ENCODE peak calls at places on chromosomes 2 and 18, in four cellular contexts. Z is neural crest cell, L is GM20000, Y is HCT116. O is an unnamed sample.
A peak's percentile ranks its signal among the peaks of the same experiment; 100 is the strongest.

GRCh38 chr2:30871980-30872789 is 64.9 kb upstream of the CAPN13 start:
- DNase-seq in Z (no peak), L (no peak), Y (no peak), O (no peak)

GRCh38 chr2:221096651-221097567 is 475.2 kb downstream of the EPHA4 start:
- DNase-seq in Z (no peak), L (no peak), Y (no peak), O (no peak)

GRCh38 chr2:128745946-128746345 is 427.3 kb upstream of the HS6ST1 start:
- DNase-seq in Z (no peak), L (no peak), Y (no peak), O (no peak)

GRCh38 chr2:144137705-144138428 is 382.1 kb downstream of the ZEB2 start:
- DNase-seq in Z (no peak), L (no peak), Y (no peak), O (no peak)

GRCh38 chr2:202577250-202578183 is 57.3 kb upstream of the FAM117B start:
- DNase-seq in Z (no peak), L (no peak), Y (no peak), O (no peak)

GRCh38 chr2:30283931-30284565 is 52.7 kb downstream of the LBH start:
- DNase-seq in Z (no peak), L (no peak), Y (no peak), O (no peak)

GRCh38 chr18:26367425-26367824 is 141.2 kb downstream of the TAF4B start:
- DNase-seq in Z (no peak), L (no peak), Y (no peak), O (no peak)

GRCh38 chr2:158667969-158668368 is 127.1 kb upstream of the DAPL1 start:
- DNase-seq in Z (no peak), L (no peak), Y (no peak), O (no peak)

GRCh38 chr2:236740506-236740905 is 170.9 kb downstream of the ACKR3 start:
- DNase-seq in Z (no peak), L (no peak), Y (no peak), O (no peak)

GRCh38 chr2:120596990-120597594 is 138.6 kb upstream of the GLI2 start:
- DNase-seq in Z (no peak), L (no peak), Y (no peak), O (no peak)

GRCh38 chr2:219836647-219837177 is 209.3 kb downstream of the SLC4A3 start:
- DNase-seq in Z (no peak), L (no peak), Y (no peak), O (no peak)

GRCh38 chr18:10131783-10132381 is 218.1 kb downstream of the VAPA start:
- DNase-seq in Z (peak; percentile 23), L (no peak), Y (no peak), O (peak; percentile 22)

GRCh38 chr2:135909976-135910375 is 33.7 kb upstream of the MCM6 start:
- DNase-seq in Z (no peak), L (no peak), Y (no peak), O (no peak)

GRCh38 chr18:74468547-74469014 is 11.5 kb upstream of the DIPK1C start:
- DNase-seq in Z (no peak), L (no peak), Y (no peak), O (no peak)

GRCh38 chr2:37566517-37566961 is 104.9 kb downstream of the CDC42EP3 start:
- DNase-seq in Z (no peak), L (no peak), Y (no peak), O (no peak)

GRCh38 chr18:42275138-42275535 is 320.1 kb downstream of the PIK3C3 start:
- DNase-seq in Z (no peak), L (no peak), Y (no peak), O (no peak)

GRCh38 chr2:216606551-216607527 is 26.4 kb upstream of the IGFBP2 start:
- DNase-seq in Z (peak; percentile 26), L (peak; percentile 82), Y (no peak), O (peak; percentile 20)

GRCh38 chr2:218307415-218308090 is 15.2 kb upstream of the TMBIM1 start:
- DNase-seq in Z (no peak), L (no peak), Y (no peak), O (no peak)

GRCh38 chr2:10721344-10722251 is at the start of gene ATP6V1C2:
- DNase-seq in Z (peak; percentile 51), L (peak; percentile 88), Y (no peak), O (peak; percentile 51)

GRCh38 chr2:20212459-20212870 is 12.5 kb downstream of the SDC1 start:
- DNase-seq in Z (peak; percentile 21), L (peak; percentile 70), Y (no peak), O (no peak)

GRCh38 chr2:43345391-43345813 is 119.0 kb upstream of the ZFP36L2 start:
- DNase-seq in Z (no peak), L (no peak), Y (no peak), O (no peak)

GRCh38 chr2:222993920-222994650 is 57.9 kb upstream of the KCNE4 start:
- DNase-seq in Z (no peak), L (no peak), Y (no peak), O (no peak)

GRCh38 chr2:228658998-228659397 is 477.5 kb upstream of the SPHKAP start:
- DNase-seq in Z (no peak), L (no peak), Y (no peak), O (no peak)

GRCh38 chr2:138670734-138671133 is 109.5 kb downstream of the NXPH2 start:
- DNase-seq in Z (no peak), L (no peak), Y (no peak), O (no peak)

GRCh38 chr2:58182527-58182926 is 58.6 kb downstream of the FANCL start:
- DNase-seq in Z (no peak), L (no peak), Y (no peak), O (no peak)

GRCh38 chr18:22314406-22314805 is 103.3 kb downstream of the CTAGE1 start:
- DNase-seq in Z (no peak), L (no peak), Y (no peak), O (no peak)

GRCh38 chr2:70895998-70896764 is 39.5 kb upstream of the ATP6V1B1 start:
- DNase-seq in Z (no peak), L (peak; percentile 25), Y (no peak), O (no peak)

GRCh38 chr2:124131271-124131670 is 106.2 kb downstream of the CNTNAP5 start:
- DNase-seq in Z (no peak), L (no peak), Y (no peak), O (no peak)

GRCh38 chr2:60512641-60513040 is 40.8 kb downstream of the BCL11A start:
- DNase-seq in Z (no peak), L (no peak), Y (no peak), O (no peak)

GRCh38 chr18:29531746-29532145 is 1354.8 kb upstream of the CDH2 start:
- DNase-seq in Z (no peak), L (no peak), Y (no peak), O (no peak)

GRCh38 chr18:26574958-26575864 is 26.9 kb upstream of the KCTD1 start:
- DNase-seq in Z (peak; percentile 26), L (no peak), Y (no peak), O (peak; percentile 20)

GRCh38 chr2:1481406-1482252 is 68.4 kb downstream of the TPO start:
- DNase-seq in Z (no peak), L (no peak), Y (no peak), O (no peak)

GRCh38 chr2:145043399-145043834 is 523.5 kb upstream of the ZEB2 start:
- DNase-seq in Z (no peak), L (no peak), Y (no peak), O (no peak)

GRCh38 chr2:231371430-231372054 is 24.0 kb upstream of the B3GNT7 start:
- DNase-seq in Z (no peak), L (no peak), Y (no peak), O (no peak)

GRCh38 chr2:54158311-54158710 is 42.9 kb downstream of the ACYP2 start:
- DNase-seq in Z (no peak), L (no peak), Y (no peak), O (no peak)

GRCh38 chr2:54166121-54166773 is 50.8 kb downstream of the ACYP2 start:
- DNase-seq in Z (no peak), L (no peak), Y (no peak), O (no peak)

DNA sequence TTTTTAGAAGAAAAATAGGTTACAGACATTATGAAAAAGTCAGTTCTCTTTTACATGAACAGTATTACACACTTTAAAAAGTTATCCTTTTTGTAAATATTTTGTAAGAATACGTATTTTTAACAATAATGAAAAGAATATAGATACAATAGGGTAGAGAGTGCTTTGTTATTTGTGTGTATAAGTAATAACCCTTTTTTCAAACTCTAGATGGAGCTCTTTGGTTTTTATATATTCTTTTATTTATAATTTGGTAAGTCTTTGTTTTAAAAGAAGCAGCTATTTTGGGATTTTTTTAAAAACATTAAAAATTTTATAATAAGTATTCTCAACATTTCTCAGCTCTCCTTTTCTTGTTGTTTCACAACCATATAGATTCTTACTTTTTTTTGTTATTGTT is 46.2 kb downstream of the ACYP2 start:
- DNase-seq in Z (no peak), L (no peak), Y (no peak), O (no peak)
- TF ChIP-seq CTCF in Z (peak; percentile 36), L (no peak), Y (no peak), O (no peak)

GRCh38 chr18:63016270-63016669 is 300.9 kb downstream of the PHLPP1 start:
- DNase-seq in Z (peak; percentile 40), L (peak; percentile 78), Y (peak; percentile 32), O (peak; percentile 47)
- TF ChIP-seq CTCF in Z (peak; percentile 95), L (peak; percentile 60), Y (peak; percentile 87), O (peak; percentile 82)

GRCh38 chr2:48471048-48471474 is 58.9 kb upstream of the STON1 start:
- DNase-seq in Z (peak; percentile 18), L (no peak), Y (peak; percentile 45), O (peak; percentile 22)
- TF ChIP-seq CTCF in Z (peak; percentile 85), L (no peak), Y (peak; percentile 85), O (peak; percentile 87)

GRCh38 chr2:239669899-239670460 is 269.2 kb upstream of the HDAC4 start:
- DNase-seq in Z (no peak), L (no peak), Y (no peak), O (no peak)
- TF ChIP-seq CTCF in Z (no peak), L (no peak), Y (no peak), O (no peak)

DNA sequence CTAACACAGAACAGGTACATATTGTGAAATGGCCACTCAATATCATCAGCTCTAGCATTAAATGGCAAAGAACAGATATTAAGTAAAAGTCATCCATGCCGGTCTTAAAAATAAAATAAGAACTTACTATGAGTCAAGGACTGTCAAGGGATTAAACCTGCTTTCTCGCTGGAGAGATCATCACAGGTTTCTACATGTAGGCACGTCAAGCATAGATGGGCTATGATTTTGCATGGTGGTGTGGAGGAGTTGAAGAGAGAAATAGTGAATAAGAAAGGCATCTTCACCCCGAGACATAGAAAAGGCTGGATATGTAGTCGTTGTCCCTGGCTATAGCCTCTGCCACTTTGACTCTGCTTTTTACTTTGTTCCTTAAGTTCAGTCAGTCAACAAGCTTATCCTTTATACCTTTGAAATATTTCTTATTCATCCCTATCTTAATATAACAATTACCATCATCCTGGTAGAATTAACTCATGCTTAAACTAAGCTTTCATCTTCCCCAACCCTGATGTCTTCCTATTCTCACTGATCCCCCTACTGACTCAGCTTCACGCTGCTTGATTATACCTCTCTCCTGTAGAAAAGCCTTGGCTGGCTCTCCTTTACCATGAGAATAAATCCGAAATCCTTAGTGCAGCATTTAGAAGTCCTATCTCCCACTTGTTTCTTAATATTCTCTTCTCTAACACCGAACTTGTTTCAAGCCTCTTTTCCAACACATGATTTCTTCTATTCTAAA is 42.5 kb downstream of the DSC3 start:
- DNase-seq in Z (no peak), L (no peak), Y (no peak), O (no peak)
- TF ChIP-seq CTCF in Z (no peak), L (no peak), Y (no peak), O (no peak)

GRCh38 chr2:98730851-98731708 is at the start of gene MGAT4A:
- DNase-seq in Z (peak; percentile 47), L (peak; percentile 92), Y (no peak), O (peak; percentile 59)
- TF ChIP-seq CTCF in Z (peak; percentile 25), L (no peak), Y (no peak), O (no peak)

GRCh38 chr2:239283961-239284801 is 116.6 kb downstream of the HDAC4 start:
- DNase-seq in Z (no peak), L (no peak), Y (no peak), O (peak; percentile 25)
- TF ChIP-seq CTCF in Z (no peak), L (no peak), Y (no peak), O (no peak)

O was measured in endothelial cell.